ENCODE peak calls at places on chromosomes 12 and 14, in six cellular contexts. A is upper lobe of left lung, B is A549, H is ovary, X is sigmoid colon, Z is HepG2. I is an unnamed sample.

GRCh38 chr12:101891462-101891971 is 14.1 kb downstream of the DRAM1 start:
- DNase-seq in X (peak), A (peak), H (no peak), Z (peak), B (peak), I (peak)

GRCh38 chr12:1760566-1761382 is 59.6 kb upstream of the LRTM2 start:
- DNase-seq in X (no peak), B (peak), H (no peak), Z (peak), A (no peak), I (no peak)

GRCh38 chr12:114692558-114693531 is 8.9 kb upstream of the TBX3 start:
- DNase-seq in X (peak), H (peak), B (no peak), Z (no peak), A (no peak), I (no peak)

GRCh38 chr14:104337381-104337780 is 199.0 kb downstream of the KIF26A start:
- DNase-seq in A (no peak), Z (no peak), B (no peak), H (no peak), X (no peak), I (no peak)

GRCh38 chr12:53123578-53124351 is 20.5 kb downstream of the SOAT2 start:
- DNase-seq in X (no peak), B (no peak), Z (no peak), A (no peak), H (no peak), I (no peak)

GRCh38 chr14:61298834-61299233 is 17.7 kb upstream of the TMEM30B start:
- DNase-seq in Z (no peak), H (no peak), X (no peak), A (no peak), B (no peak), I (no peak)

GRCh38 chr12:39459027-39459434 is 16.1 kb upstream of the KIF21A start:
- DNase-seq in H (no peak), X (no peak), A (no peak), Z (no peak), B (no peak), I (no peak)

GRCh38 chr12:72546106-72546505 is 273.9 kb downstream of the TRHDE start:
- DNase-seq in H (no peak), A (no peak), Z (no peak), X (no peak), B (no peak), I (no peak)

DNA sequence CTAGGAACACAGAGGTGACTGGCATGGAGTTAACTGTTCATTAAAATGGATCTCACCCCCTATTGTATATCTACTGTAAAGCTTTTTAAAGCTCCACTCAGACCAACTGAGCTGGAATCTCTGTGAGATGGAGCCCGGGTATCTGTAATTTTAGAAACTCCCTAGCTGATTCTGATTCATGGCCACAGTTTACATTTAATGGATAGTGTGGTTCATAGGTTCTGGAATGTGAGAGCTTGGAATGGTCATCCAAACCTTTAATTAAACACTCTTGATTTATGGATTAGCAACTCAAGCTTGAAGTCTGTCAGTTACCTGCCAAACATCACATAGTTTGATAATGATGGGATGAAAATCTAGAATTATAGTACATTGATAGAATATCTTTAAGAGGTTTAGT is 183.8 kb downstream of the SLC25A21 start:
- DNase-seq in B (no peak), A (no peak), X (no peak), Z (no peak), H (no peak), I (no peak)
- TF ChIP-seq EP300 in B (no peak), A (no peak), X (no peak), Z (no peak), H (no peak), I (no peak)

GRCh38 chr12:68381476-68381875 is 49.3 kb upstream of the MDM1 start:
- DNase-seq in A (no peak), B (no peak), Z (no peak), H (no peak), X (no peak), I (no peak)
- TF ChIP-seq CTCF in A (no peak), B (no peak), Z (no peak), H (no peak), X (no peak), I (no peak)

DNA sequence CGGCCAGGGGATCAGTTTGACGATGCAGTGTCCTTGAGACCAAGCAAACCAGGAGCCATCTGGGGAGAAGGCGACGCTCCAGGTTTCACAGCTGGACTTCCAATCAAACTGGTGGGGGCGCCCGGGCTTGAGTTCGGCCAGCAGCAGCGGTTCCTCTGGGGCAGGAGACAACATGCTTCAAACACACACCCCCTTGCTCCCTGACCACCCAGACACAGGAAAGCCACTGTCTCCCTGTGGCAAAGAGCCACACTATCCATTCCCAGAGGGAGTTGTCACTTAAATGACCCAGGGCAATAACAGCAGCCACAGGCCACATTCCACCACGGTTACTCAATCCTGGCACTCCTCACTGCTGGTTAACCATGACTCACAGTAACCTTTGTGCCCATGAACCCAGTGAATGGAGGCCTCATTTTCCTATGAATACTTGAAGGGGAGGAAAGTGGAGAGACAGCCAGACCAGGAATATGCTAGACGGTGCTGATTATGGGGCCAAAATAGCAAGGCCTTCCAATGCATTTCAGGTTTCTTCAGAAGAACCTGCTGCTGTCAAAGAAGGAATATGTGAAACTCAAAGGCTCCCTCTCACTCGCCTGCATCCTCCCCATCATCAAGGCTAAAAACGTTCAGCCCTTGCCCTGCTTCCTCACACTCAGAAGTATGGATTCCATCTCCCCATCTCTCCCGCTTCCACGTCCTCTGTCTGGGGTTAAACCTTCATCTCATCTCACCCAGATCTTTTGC is 8.5 kb downstream of the WSB2 start:
- DNase-seq in Z (peak), B (peak), A (peak), X (peak), H (peak), I (peak)
- TF ChIP-seq EP300 in Z (peak), B (peak), A (no peak), X (no peak), H (no peak), I (no peak)

GRCh38 chr14:75409425-75410205 is 18.2 kb upstream of the JDP2 start:
- DNase-seq in B (no peak), A (no peak), X (no peak), H (no peak), Z (no peak), I (no peak)
- TF ChIP-seq CTCF in B (no peak), A (no peak), X (no peak), H (no peak), Z (no peak), I (no peak)

DNA sequence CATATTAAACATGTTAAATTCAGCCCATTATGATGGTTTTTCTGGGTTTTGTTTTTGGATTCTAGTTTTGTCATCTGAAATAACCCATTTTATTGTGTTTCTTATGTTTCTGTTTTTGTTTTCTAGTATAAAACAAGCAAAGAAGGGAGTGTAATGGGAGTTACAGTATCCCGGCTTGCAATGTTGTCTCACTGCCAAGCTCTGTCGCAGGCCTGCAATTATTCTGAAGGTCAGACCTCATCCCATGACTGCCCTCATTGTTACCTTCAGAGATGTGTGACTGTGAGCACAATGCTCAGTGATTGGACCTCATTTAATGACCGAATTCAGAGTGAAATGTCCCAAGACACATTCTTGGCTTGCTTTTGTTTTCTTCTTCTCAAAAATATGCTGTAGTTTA is 73.0 kb upstream of the ATF1 start:
- DNase-seq in X (no peak), H (peak), A (no peak), B (no peak), Z (peak), I (no peak)
- TF ChIP-seq EP300 in X (no peak), H (no peak), A (no peak), B (no peak), Z (no peak), I (no peak)

DNA sequence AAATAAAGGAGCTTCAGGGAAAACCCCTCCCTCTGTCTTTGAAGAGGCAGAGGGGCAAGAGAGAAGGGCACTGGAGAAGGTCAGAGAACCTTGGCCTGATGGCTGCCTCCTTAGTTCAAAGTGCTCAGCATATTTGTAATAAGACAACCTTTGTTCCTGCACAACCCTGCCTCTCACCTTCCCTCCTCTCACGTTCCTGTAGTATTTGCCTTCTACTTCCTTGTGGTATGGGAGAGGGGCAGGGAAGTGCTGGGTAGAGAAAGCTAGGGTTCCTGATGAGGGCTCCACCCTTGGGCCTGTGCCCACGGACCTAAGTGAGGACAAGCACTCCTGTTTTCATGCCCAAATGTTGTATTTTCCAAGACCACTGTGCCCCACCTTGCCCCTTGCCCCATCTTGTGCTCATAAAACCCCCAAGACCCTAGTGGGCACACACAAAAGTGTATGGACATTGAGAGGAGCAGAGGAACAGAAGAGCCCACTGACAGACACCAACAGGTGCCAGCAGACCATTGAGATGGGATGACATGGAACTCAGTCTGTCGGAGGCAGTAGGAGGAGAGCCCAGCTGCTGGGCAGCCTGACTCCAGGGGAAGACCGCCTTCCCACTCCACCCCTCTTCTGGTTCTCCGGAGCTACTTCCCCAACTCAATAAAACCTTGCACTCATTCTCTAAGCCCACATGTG is 261.5 kb upstream of the CCDC196 start:
- DNase-seq in X (no peak), A (no peak), H (no peak), B (no peak), Z (no peak), I (no peak)
- TF ChIP-seq CTCF in X (no peak), A (no peak), H (no peak), B (no peak), Z (no peak), I (no peak)

GRCh38 chr14:50318031-50318626 is 6.0 kb downstream of the DMAC2L start:
- DNase-seq in Z (peak), H (no peak), A (no peak), X (no peak), B (peak), I (no peak)

GRCh38 chr14:50320279-50320678 is 8.2 kb downstream of the DMAC2L start:
- DNase-seq in A (no peak), B (no peak), X (no peak), H (peak), Z (no peak), I (no peak)

GRCh38 chr14:50319721-50320120 is 7.6 kb downstream of the DMAC2L start:
- DNase-seq in Z (no peak), A (no peak), B (no peak), X (no peak), H (no peak), I (no peak)

GRCh38 chr14:50319293-50319692 is 7.2 kb downstream of the DMAC2L start:
- DNase-seq in Z (no peak), A (no peak), X (no peak), H (no peak), B (no peak), I (no peak)

GRCh38 chr14:50321009-50321660 is 9.0 kb downstream of the DMAC2L start:
- DNase-seq in B (peak), A (peak), Z (peak), X (peak), H (peak), I (peak)
- TF ChIP-seq EP300 in B (no peak), A (no peak), Z (no peak), X (no peak), H (no peak), I (no peak)

I was measured in transverse colon.